ENCODE peak calls at places on chromosomes 6 and 20, in five cellular contexts. B, R, W, K and C are unnamed samples.

GRCh38 chr6:32411943-32412342 is 5.0 kb upstream of the BTNL2 start:
- DNase-seq in B (no peak), W (no peak), R (no peak), K (no peak), C (no peak)

GRCh38 chr6:151675746-151676459 is 131.6 kb upstream of the ESR1 start:
- DNase-seq in W (peak), R (peak), K (peak), B (peak), C (peak)

GRCh38 chr20:17825251-17825691 is 125.5 kb downstream of the BANF2 start:
- DNase-seq in W (no peak), B (no peak), K (no peak), R (peak), C (no peak)

GRCh38 chr6:10259676-10260075 is 155.2 kb downstream of the TFAP2A start:
- DNase-seq in B (no peak), W (no peak), R (no peak), K (no peak), C (no peak)

GRCh38 chr6:148272084-148272483 is 70.6 kb upstream of the SASH1 start:
- DNase-seq in K (no peak), R (no peak), B (no peak), W (no peak), C (no peak)

GRCh38 chr20:54062812-54063280 is 7.5 kb downstream of the BCAS1 start:
- DNase-seq in W (peak), B (peak), K (peak), R (peak), C (peak)

GRCh38 chr20:57897891-57898290 is 188.1 kb upstream of the PMEPA1 start:
- DNase-seq in R (no peak), B (no peak), K (no peak), W (no peak), C (no peak)

GRCh38 chr6:156676721-156677120 is 100.5 kb upstream of the ARID1B start:
- DNase-seq in R (no peak), B (no peak), K (no peak), W (no peak), C (no peak)

GRCh38 chr20:6008254-6008653 is 45.6 kb downstream of the LRRN4 start:
- DNase-seq in R (peak), B (no peak), W (no peak), K (no peak), C (no peak)

GRCh38 chr6:151044465-151045441 is 179.3 kb downstream of the MTHFD1L start:
- DNase-seq in K (no peak), W (peak), R (peak), B (peak), C (peak)

DNA sequence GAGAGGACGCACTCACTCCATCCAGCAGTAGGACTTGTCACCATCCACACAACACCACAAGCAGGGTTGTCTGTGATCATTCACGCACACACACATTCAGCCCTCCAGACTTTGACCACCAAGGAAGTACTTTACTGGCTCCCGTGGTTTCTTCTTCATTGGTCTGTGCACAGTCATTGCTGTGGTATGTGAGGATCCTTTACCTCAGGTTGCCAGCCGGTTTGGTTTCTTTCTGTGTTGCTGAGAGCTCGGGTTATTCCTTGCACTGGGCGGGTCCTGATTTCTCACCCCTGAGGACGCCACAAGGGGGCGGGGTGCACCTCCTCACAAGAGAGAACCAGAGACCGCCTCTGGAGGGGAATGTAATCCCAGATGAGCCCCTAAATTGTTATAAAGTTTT is 11.2 kb downstream of the SLC35A1 start:
- DNase-seq in B (peak), W (peak), R (peak), K (no peak), C (no peak)
- TF ChIP-seq JUND in B (no peak), W (peak), R (no peak), K (no peak), C (no peak)

DNA sequence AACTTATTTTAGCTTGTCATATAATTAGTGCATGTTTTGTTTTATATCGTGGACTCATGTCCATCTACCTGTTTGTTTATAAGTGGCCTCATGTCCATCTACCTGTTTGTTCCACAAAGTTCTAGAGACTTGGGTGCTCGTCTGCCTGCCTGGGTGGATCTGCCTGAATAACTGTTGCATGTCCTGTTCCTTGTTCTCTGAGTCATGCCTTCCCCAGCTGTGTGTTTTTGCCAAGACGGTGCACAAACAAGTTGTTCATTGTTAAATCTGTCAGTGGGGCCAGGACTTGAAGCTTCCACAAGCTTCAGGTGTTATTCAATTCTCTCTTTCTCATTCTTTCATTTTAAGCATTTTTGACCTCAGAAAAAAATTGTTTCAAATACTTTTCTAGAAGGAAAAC is 358.0 kb upstream of the CITED2 start:
- DNase-seq in K (no peak), R (no peak), W (peak), B (no peak), C (no peak)
- TF ChIP-seq JUND in K (no peak), R (no peak), W (peak), B (peak), C (no peak)

GRCh38 chr6:166618866-166619761 is 7.9 kb downstream of the RPS6KA2 start:
- DNase-seq in R (no peak), K (no peak), W (no peak), B (no peak), C (no peak)
- TF ChIP-seq JUND in R (no peak), K (no peak), W (no peak), B (no peak), C (no peak)

GRCh38 chr6:77626431-77626830 is 26.4 kb upstream of the MEI4 start:
- DNase-seq in B (no peak), W (no peak), R (no peak), K (no peak), C (no peak)
- TF ChIP-seq JUND in B (no peak), W (no peak), R (no peak), K (no peak), C (no peak)

DNA sequence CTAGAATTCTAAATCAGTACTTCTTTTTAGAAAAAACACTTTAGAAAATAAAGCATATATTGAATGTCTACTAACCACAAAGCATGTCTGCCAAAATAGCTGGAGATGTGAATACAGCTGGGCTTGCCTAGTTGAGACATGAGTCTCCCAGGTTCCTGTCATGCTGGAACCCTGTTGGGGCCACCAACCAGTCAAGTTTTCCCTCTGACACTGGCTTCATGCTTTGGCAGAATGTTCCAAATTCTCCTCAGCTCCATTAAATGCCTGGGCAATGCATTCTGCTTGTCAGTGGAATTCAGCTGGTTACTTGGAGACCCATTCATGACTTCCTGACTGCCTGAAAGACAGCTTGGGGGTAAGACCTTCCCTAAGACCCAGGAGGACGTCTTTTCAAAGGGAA is 87.2 kb downstream of the PRND start:
- DNase-seq in B (no peak), W (no peak), R (no peak), K (no peak), C (no peak)
- TF ChIP-seq JUND in B (no peak), W (no peak), R (no peak), K (no peak), C (no peak)

DNA sequence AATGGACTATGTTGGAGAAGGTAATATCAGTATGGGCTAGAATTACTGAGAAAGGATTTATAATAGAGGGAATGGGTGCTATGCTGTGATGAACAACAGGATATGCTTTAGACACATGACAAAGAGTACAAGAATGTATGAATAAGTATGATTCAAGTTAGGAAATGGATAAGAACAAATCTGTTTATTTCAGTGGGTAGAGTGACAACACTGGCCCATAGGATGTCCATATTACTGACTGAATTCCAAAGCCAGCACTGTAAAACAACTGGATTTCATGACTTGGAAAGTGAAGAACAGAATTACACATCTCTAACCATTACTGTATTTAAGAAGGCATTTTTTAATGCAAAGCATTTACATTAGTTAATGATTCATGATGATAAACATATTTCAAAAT is 35.9 kb downstream of the EPM2A start:
- DNase-seq in W (no peak), R (no peak), K (no peak), B (no peak), C (no peak)
- TF ChIP-seq JUND in W (peak), R (no peak), K (no peak), B (peak), C (no peak)

GRCh38 chr6:14455442-14455841 is 337.9 kb downstream of the CD83 start:
- DNase-seq in R (no peak), W (no peak), B (no peak), K (no peak), C (no peak)

GRCh38 chr6:14459315-14459714 is 341.7 kb downstream of the CD83 start:
- DNase-seq in B (no peak), K (no peak), R (no peak), W (no peak), C (peak)

GRCh38 chr6:14455942-14456648 is 338.5 kb downstream of the CD83 start:
- DNase-seq in B (no peak), K (no peak), W (no peak), R (no peak), C (no peak)

GRCh38 chr6:14456941-14457340 is 339.4 kb downstream of the CD83 start:
- DNase-seq in W (no peak), K (no peak), R (no peak), B (no peak), C (no peak)

DNA sequence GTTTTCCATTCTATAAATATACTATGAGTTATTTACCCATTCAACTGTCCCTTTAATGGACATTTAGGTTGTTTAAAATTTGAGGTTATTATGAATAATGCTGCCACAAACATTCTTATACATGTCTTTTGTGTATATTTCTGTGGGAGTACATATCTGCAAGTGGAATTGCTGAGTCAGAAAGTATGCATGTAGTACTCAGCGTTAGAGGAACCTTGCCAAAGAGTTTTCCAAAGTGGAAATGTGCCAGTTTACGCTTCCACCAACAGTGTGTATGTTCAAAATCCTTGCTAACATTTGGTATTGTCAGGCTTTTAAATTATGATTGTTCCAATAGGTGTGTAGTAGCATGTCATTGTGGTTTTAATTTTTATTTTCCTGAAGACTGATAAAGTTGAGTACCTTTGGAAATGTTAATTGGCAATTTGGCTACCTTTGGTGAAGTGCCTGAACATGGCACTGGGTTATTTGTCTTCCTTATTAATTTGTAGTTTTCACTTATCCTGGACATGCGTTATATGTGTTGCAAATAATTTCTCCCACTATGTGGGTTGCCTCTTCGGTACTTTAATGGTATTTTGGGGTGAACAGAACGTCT is 341.2 kb downstream of the CD83 start:
- DNase-seq in W (no peak), R (no peak), K (no peak), B (no peak), C (no peak)
- TF ChIP-seq JUND in W (no peak), R (no peak), K (no peak), B (no peak), C (no peak)

GRCh38 chr20:46740214-46740609 is 30.8 kb downstream of the SLC2A10 start:
- DNase-seq in B (no peak), K (no peak), R (no peak), W (no peak), C (no peak)
- TF ChIP-seq JUND in B (no peak), K (no peak), R (no peak), W (no peak), C (no peak)

DNA sequence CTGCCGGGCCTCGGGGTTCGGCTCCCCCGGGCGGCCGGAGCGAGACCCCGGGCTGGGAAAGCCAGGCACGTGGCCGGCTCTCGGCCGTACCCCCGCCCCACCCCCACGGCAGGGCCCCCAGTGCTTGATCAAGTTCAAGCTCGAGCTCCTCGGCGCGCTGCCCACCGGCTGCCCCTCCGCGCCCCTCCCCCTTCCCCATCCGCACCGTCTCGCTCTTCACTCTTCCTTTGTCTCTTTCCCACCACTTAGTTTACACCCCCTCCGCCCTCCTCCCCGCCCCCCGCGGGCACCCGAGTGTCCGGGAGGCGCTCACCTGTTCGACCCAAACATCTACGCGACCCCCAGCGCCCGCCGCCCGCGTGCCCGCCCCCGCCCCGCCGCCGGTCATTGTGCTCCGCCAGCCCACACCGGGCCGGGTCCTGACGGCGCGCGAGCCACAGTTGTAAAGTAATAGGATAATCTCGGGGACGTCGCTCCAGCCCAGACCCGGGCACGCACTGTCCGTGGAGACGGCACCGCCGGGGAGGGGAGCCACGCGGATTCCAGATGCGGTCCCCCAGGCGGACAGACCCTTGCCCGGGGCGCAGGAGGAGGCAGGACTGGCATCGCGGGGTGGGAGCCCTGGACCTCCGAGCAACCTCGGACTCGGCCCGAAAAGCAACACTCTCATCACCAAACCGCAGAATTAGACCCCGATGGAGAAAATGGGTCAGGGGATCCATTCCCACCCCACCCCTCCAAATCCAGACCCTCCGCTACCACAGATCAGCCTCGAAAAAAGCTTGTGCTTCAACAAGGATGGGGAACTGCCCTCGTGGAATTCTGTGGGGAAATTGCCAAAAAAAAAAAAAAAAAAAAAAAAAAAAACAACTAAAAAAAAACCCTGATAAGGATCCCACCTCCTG is 100.7 kb downstream of the NOL4L start:
- DNase-seq in W (no peak), B (peak), K (no peak), R (no peak), C (peak)
- TF ChIP-seq JUND in W (no peak), B (no peak), K (peak), R (peak), C (no peak)

GRCh38 chr6:30060634-30060981 is 457 bp upstream of the POLR1H start:
- DNase-seq in R (no peak), K (no peak), W (no peak), B (no peak), C (no peak)
- TF ChIP-seq JUND in R (no peak), K (no peak), W (no peak), B (no peak), C (no peak)